ENCODE peak calls at places on chromosome 13, in five cellular contexts. G, N, V, A and U are unnamed samples.

GRCh38 chr13:78786399-78786879 is 127.5 kb upstream of the OBI1 start:
- DNase-seq in G (no peak), N (no peak), V (no peak), A (no peak), U (no peak)

GRCh38 chr13:20826301-20826700 is 52.5 kb upstream of the EEF1AKMT1 start:
- DNase-seq in G (no peak), N (no peak), V (no peak), A (no peak), U (no peak)

GRCh38 chr13:44013666-44014291 is 134.1 kb downstream of the LACC1 start:
- DNase-seq in G (peak), N (peak), V (no peak), A (no peak), U (no peak)

GRCh38 chr13:100565291-100565690 is 23.3 kb downstream of the GGACT start:
- DNase-seq in G (no peak), N (no peak), V (no peak), A (no peak), U (no peak)

GRCh38 chr13:64428196-64428595 is 2801.9 kb downstream of the PCDH9 start:
- DNase-seq in G (peak), N (no peak), V (peak), A (no peak), U (no peak)

GRCh38 chr13:26463848-26464247 is 93.6 kb upstream of the WASF3 start:
- DNase-seq in G (no peak), N (no peak), V (no peak), A (no peak), U (no peak)

GRCh38 chr13:30616927-30617314 is 799 bp upstream of the USPL1 start:
- DNase-seq in G (peak), N (peak), V (peak), A (peak), U (peak)

GRCh38 chr13:40798380-40798779 is 9.0 kb downstream of the SLC25A15 start:
- DNase-seq in G (no peak), N (no peak), V (no peak), A (no peak), U (no peak)

GRCh38 chr13:100235311-100235901 is 146.5 kb downstream of the PCCA start:
- DNase-seq in G (peak), N (no peak), V (peak), A (no peak), U (peak)

GRCh38 chr13:31236211-31236786 is 36.5 kb downstream of the B3GLCT start:
- DNase-seq in G (peak), N (peak), V (peak), A (no peak), U (peak)

GRCh38 chr13:45833663-45834062 is 17.9 kb downstream of the SIAH3 start:
- DNase-seq in G (peak), N (no peak), V (no peak), A (no peak), U (no peak)

GRCh38 chr13:27001705-27002104 is 169.9 kb downstream of the USP12 start:
- DNase-seq in G (no peak), N (no peak), V (no peak), A (no peak), U (no peak)

GRCh38 chr13:65789815-65790214 is 1440.3 kb downstream of the PCDH9 start:
- DNase-seq in G (peak), N (no peak), V (peak), A (no peak), U (no peak)

GRCh38 chr13:109481046-109481445 is 305.3 kb downstream of the IRS2 start:
- DNase-seq in G (peak), N (no peak), V (no peak), A (no peak), U (no peak)

GRCh38 chr13:62356977-62357376 is 941.3 kb upstream of the PCDH20 start:
- DNase-seq in G (no peak), N (no peak), V (no peak), A (no peak), U (no peak)

GRCh38 chr13:110390572-110390971 is 83.5 kb downstream of the COL4A2 start:
- DNase-seq in G (peak), N (peak), V (no peak), A (no peak), U (no peak)

GRCh38 chr13:39373108-39373507 is 229.9 kb downstream of the LHFPL6 start:
- DNase-seq in G (no peak), N (no peak), V (no peak), A (no peak), U (no peak)
- TF ChIP-seq CTCF in G (no peak), N (no peak), V (no peak), A (no peak), U (no peak)

GRCh38 chr13:49216334-49216733 is 3.8 kb upstream of the MLNR start:
- DNase-seq in G (no peak), N (no peak), V (no peak), A (no peak), U (no peak)

GRCh38 chr13:49213997-49214916 is 5.9 kb upstream of the MLNR start:
- DNase-seq in G (no peak), N (no peak), V (no peak), A (no peak), U (no peak)

GRCh38 chr13:49217962-49218492 is 2.1 kb upstream of the MLNR start:
- DNase-seq in G (no peak), N (no peak), V (no peak), A (no peak), U (no peak)

GRCh38 chr13:49213539-49213938 is 6.6 kb upstream of the MLNR start:
- DNase-seq in G (no peak), N (no peak), V (no peak), A (no peak), U (no peak)

DNA sequence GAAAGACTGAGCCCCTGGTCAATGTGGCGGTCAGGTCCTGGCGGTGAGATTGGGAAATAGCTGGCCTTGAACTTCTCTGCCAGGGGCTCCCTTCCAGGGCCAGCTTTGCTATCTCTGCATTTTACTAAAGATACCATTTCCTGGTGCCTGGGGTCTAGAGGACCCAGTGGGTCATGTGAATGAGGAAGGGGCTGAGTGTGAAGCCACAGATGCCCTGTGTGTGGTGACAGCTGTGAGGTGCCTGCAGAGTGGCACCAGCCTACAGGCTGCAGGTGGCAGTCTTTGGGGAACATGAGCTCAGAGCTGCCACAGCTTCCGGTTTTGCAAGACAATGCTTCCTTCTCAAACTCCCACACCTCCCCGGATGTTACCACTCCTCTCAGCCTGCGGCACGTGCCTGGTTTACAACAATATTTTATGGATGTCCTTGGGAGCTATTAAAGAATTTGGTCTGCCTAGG is 5.2 kb upstream of the MLNR start:
- DNase-seq in G (peak), N (no peak), V (peak), A (no peak), U (peak)
- TF ChIP-seq CTCF in G (peak), N (no peak), V (no peak), A (no peak), U (no peak)

DNA sequence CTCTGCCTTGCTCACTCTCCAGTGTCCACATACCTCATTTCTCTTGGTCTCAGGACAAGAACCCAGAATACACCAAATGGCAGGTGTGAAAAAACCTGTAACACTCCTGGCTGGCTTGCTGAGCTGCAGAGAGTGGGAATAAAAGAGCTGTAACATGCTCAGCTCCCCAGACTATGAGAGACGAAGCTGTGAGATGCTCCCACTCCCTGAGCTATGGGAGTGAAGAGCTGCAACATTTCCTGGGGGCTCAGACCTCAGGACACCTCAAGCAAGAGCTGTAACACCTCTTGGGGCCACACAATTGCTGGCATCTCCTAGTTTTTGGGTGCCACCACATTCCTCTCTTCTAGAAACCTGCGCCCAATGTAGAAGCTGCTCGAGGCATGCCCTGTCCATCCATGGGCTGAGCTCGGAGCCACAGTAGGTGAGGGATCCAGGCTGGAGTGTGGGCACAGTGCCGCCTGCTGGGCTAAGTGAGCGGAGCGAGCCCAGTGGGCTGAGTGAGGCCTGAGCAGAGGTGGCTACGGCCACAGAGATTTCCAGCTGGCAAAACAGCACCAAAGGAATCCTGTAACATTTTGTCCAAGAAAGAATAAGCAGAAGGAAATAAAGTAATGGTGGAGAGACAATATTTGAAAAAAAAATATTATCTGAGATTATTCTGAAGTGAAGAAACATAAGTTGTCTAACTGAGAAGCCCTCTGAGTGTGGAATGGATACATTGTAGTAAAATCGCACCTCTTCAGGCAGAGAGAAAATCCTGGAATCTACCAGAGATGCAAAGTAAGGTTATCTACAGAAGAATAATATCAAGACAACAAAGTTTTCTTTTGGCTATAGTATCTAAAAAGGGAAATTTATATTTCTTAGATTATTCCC is 186.2 kb upstream of the PCDH9 start:
- DNase-seq in G (peak), N (no peak), V (peak), A (no peak), U (no peak)
- TF ChIP-seq CTCF in G (peak), N (no peak), V (peak), A (no peak), U (no peak)

GRCh38 chr13:83884141-83884540 is 1.9 kb upstream of the SLITRK1 start:
- DNase-seq in G (no peak), N (no peak), V (no peak), A (no peak), U (no peak)
- TF ChIP-seq CTCF in G (no peak), N (no peak), V (no peak), A (no peak), U (no peak)

GRCh38 chr13:24616514-24616913 is 63.7 kb upstream of the ATP12A start:
- DNase-seq in G (no peak), N (no peak), V (no peak), A (no peak), U (no peak)
- TF ChIP-seq CTCF in G (no peak), N (no peak), V (no peak), A (no peak), U (no peak)

GRCh38 chr13:75794663-75795062 is 158.5 kb downstream of the LMO7 start:
- DNase-seq in G (no peak), N (no peak), V (no peak), A (no peak), U (no peak)

GRCh38 chr13:75797719-75798118 is 161.6 kb downstream of the LMO7 start:
- DNase-seq in G (no peak), N (no peak), V (no peak), A (no peak), U (no peak)

GRCh38 chr13:75797256-75797655 is 161.1 kb downstream of the LMO7 start:
- DNase-seq in G (no peak), N (no peak), V (no peak), A (no peak), U (no peak)

GRCh38 chr13:75796825-75797224 is 160.7 kb downstream of the LMO7 start:
- DNase-seq in G (no peak), N (no peak), V (no peak), A (no peak), U (no peak)

GRCh38 chr13:75795274-75795673 is 159.1 kb downstream of the LMO7 start:
- DNase-seq in G (no peak), N (no peak), V (no peak), A (no peak), U (no peak)
- TF ChIP-seq CTCF in G (no peak), N (no peak), V (no peak), A (no peak), U (no peak)

GRCh38 chr13:32538621-32539246 is at the start of gene N4BP2L2:
- DNase-seq in G (peak), N (peak), V (peak), A (peak), U (peak)
- TF ChIP-seq CTCF in G (peak), N (peak), V (peak), A (no peak), U (no peak)

DNA sequence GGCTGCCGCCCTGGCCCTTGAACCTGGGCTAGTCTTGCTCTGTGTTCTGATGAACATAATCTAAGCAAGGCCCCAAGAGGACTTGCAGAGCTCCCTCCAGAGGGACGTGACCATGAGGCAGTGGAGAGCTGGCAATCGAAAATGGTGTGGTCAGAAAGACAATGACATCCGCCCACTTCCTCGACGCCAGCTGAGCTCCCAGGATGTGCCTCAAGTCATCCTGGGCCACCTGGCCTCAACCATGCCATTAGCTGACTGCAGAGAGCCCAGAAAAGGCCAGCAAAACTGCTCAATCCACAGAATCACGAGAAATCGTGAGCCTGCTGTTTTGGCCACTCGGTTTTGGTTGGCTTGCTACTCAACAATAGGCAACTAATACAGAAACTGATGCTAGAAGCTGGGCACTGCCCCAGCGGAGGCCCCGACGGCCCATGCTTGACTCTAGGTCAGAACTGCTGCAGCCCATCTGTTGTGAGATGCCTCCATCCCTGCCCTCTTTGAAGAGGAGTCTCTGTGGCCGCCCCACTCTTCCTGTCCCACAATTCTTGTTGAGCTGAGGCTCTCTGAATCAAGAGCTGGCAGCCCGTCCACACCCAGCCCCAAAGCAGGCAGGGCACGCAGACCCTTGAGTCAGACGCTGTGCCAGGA is 53.3 kb downstream of the STK24 start:
- DNase-seq in G (no peak), N (no peak), V (no peak), A (no peak), U (peak)
- TF ChIP-seq CTCF in G (no peak), N (no peak), V (no peak), A (no peak), U (no peak)

GRCh38 chr13:105083986-105084385 is 1451.5 kb downstream of the EFNB2 start:
- DNase-seq in G (no peak), N (no peak), V (no peak), A (no peak), U (no peak)
- TF ChIP-seq CTCF in G (no peak), N (no peak), V (no peak), A (no peak), U (no peak)